ENCODE peak calls at places on chromosomes 4 and X, in nine cellular contexts. J is occipital lobe; Y is left ventricle myocardium superior; A is ACHN; H is KBM-7; V is stimulated activated CD8-positive, alpha-beta memory T cell treated with anti-CD3 and anti-CD28 coated beads, Interleukin-2, amount 100 ng/mL, for 1 hour; R is brain microvascular endothelial cell; D is uterus; Q is effector CD4-positive, alpha-beta T cell. P is an unnamed sample.

GRCh38 chrX:39248330-39248729 is 447.1 kb downstream of the MID1IP1 start:
- DNase-seq in D (no peak), Q (no peak), Y (no peak), V (no peak), H (no peak), R (no peak), J (no peak), A (no peak), P (no peak)

GRCh38 chr4:140871368-140871767 is 115.2 kb upstream of the TBC1D9 start:
- DNase-seq in J (no peak), Q (no peak), Y (no peak), A (no peak), D (no peak), R (no peak), H (no peak), V (no peak), P (no peak)

GRCh38 chr4:20847124-20847747 is 147.0 kb downstream of the PACRGL start:
- DNase-seq in R (peak; percentile 1), V (no peak), A (no peak), J (no peak), H (no peak), Y (no peak), D (no peak), Q (no peak), P (no peak)

GRCh38 chr4:123417813-123418212 is 21.2 kb downstream of the SPRY1 start:
- DNase-seq in A (no peak), V (no peak), H (no peak), Y (no peak), J (no peak), Q (no peak), R (no peak), D (no peak), P (no peak)

GRCh38 chrX:133171962-133172708 is 46.0 kb downstream of the TFDP3 start:
- DNase-seq in Y (no peak), D (no peak), H (peak; percentile 30), Q (no peak), R (peak; percentile 10), J (no peak), A (peak; percentile 22), V (no peak), P (no peak)

GRCh38 chr4:21790437-21791029 is 158.0 kb downstream of the KCNIP4 start:
- DNase-seq in H (peak; percentile 64), Y (no peak), Q (no peak), D (no peak), A (peak; percentile 35), V (no peak), J (no peak), R (no peak), P (peak; percentile 14)

GRCh38 chr4:145609494-145610427 is 9.4 kb upstream of the MMAA start:
- DNase-seq in D (peak; percentile 55), A (peak; percentile 74), J (peak; percentile 4), V (no peak), Q (peak; percentile 36), R (peak; percentile 82), Y (no peak), H (peak; percentile 77), P (no peak)

GRCh38 chrX:137354851-137355250 is 211.1 kb upstream of the ZIC3 start:
- DNase-seq in Q (no peak), H (no peak), R (no peak), A (no peak), J (no peak), D (no peak), Y (no peak), V (no peak), P (no peak)

GRCh38 chr4:47209833-47210232 is 178.5 kb downstream of the GABRB1 start:
- DNase-seq in H (no peak), D (no peak), Y (no peak), R (peak; percentile 78), A (peak; percentile 36), Q (no peak), J (no peak), V (no peak), P (no peak)

GRCh38 chrX:72126539-72127140 is 5.1 kb downstream of the RTL5 start:
- DNase-seq in H (peak; percentile 98), A (peak; percentile 56), Y (peak; percentile 85), J (peak; percentile 70), D (peak; percentile 87), R (peak; percentile 83), V (peak; percentile 68), Q (peak; percentile 74), P (peak; percentile 22)

GRCh38 chr4:147737623-147738022 is 5.7 kb downstream of the ARHGAP10 start:
- DNase-seq in D (no peak), H (no peak), V (no peak), Y (no peak), Q (no peak), A (no peak), J (no peak), R (no peak), P (no peak)

GRCh38 chrX:69033936-69034335 is 131.3 kb downstream of the PJA1 start:
- DNase-seq in A (no peak), R (no peak), V (no peak), Y (no peak), J (no peak), H (no peak), Q (no peak), D (no peak), P (no peak)

GRCh38 chrX:24696241-24696640 is 2.5 kb downstream of the POLA1 start:
- DNase-seq in R (no peak), Y (no peak), V (no peak), Q (no peak), J (no peak), H (no peak), A (no peak), D (no peak), P (no peak)

GRCh38 chr4:168019019-168019651 is 73.2 kb upstream of the ANXA10 start:
- DNase-seq in Y (no peak), D (no peak), V (no peak), H (no peak), R (peak; percentile 54), A (no peak), Q (no peak), J (no peak), P (no peak)

GRCh38 chrX:74162199-74162598 is 141.8 kb upstream of the ZCCHC13 start:
- DNase-seq in H (no peak), Y (no peak), Q (no peak), D (no peak), A (no peak), V (no peak), R (no peak), J (no peak), P (no peak)

GRCh38 chrX:50180073-50180940 is 20.5 kb downstream of the AKAP4 start:
- DNase-seq in R (no peak), Y (no peak), J (no peak), Q (no peak), H (no peak), A (no peak), V (no peak), D (no peak), P (no peak)

GRCh38 chrX:150465326-150465725 is 102.2 kb downstream of the MAMLD1 start:
- DNase-seq in A (no peak), Y (no peak), R (no peak), D (no peak), J (no peak), Q (no peak), V (no peak), H (no peak), P (no peak)

GRCh38 chr4:32042486-32042885 is 1322.3 kb downstream of the PCDH7 start:
- DNase-seq in A (no peak), R (no peak), V (no peak), Y (no peak), J (no peak), H (no peak), Q (no peak), D (no peak), P (no peak)

GRCh38 chr4:85780664-85781063 is 305.7 kb downstream of the ARHGAP24 start:
- DNase-seq in Y (no peak), V (no peak), Q (no peak), H (no peak), A (no peak), R (peak; percentile 67), J (no peak), D (no peak), P (no peak)

GRCh38 chrX:129932792-129933321 is 26.9 kb downstream of the UTP14A start:
- DNase-seq in H (peak; percentile 31), J (no peak), Y (peak; percentile 52), R (no peak), Q (no peak), V (no peak), A (no peak), D (peak; percentile 40), P (no peak)

GRCh38 chr4:80069108-80069836 is 3.8 kb downstream of the ANTXR2 start:
- DNase-seq in D (no peak), H (no peak), V (no peak), J (no peak), Q (no peak), R (no peak), A (no peak), Y (no peak), P (no peak)

GRCh38 chr4:92600638-92601037 is 296.9 kb downstream of the GRID2 start:
- DNase-seq in Q (no peak), A (peak; percentile 2), J (no peak), V (no peak), Y (no peak), H (no peak), D (no peak), R (no peak), P (no peak)

GRCh38 chr4:140866492-140867005 is 110.4 kb upstream of the TBC1D9 start:
- DNase-seq in H (no peak), R (no peak), Q (no peak), A (no peak), D (no peak), J (no peak), Y (no peak), V (no peak), P (no peak)

GRCh38 chrX:107675823-107676555 is 47.7 kb downstream of the PRPS1 start:
- DNase-seq in R (peak; percentile 30), H (peak; percentile 76), Y (peak; percentile 35), Q (no peak), D (peak; percentile 45), A (no peak), V (no peak), J (no peak), P (no peak)

GRCh38 chrX:48278958-48279357 is 23.8 kb downstream of the SSX1 start:
- DNase-seq in J (no peak), V (no peak), Y (no peak), R (no peak), A (no peak), H (peak; percentile 4), D (peak; percentile 20), Q (no peak), P (no peak)

GRCh38 chr4:38896940-38897339 is 29.3 kb downstream of the FAM114A1 start:
- DNase-seq in A (no peak), V (no peak), Q (no peak), R (no peak), J (no peak), D (no peak), H (no peak), Y (no peak), P (no peak)